ENCODE peak calls at places on chromosome 14, in four cellular contexts. H, E, W and N are unnamed samples.

GRCh38 chr14:96038920-96039632 is at the start of gene C14orf132:
- DNase-seq in W (peak), H (peak), E (peak), N (no peak)

GRCh38 chr14:97499790-97500481 is 702.8 kb downstream of the VRK1 start:
- DNase-seq in W (no peak), E (no peak), H (no peak), N (no peak)

GRCh38 chr14:34722723-34723545 is 8.5 kb upstream of the CFL2 start:
- DNase-seq in W (no peak), H (no peak), E (peak), N (no peak)

GRCh38 chr14:23252420-23253333 is 14.9 kb downstream of the RNF212B start:
- DNase-seq in W (no peak), E (no peak), H (no peak), N (no peak)

GRCh38 chr14:66965831-66966230 is 223.4 kb upstream of the GARIN2 start:
- DNase-seq in H (no peak), E (no peak), W (no peak), N (no peak)

GRCh38 chr14:66514206-66514605 is 6.3 kb downstream of the GPHN start:
- DNase-seq in E (no peak), W (no peak), H (no peak), N (no peak)

GRCh38 chr14:35161231-35161630 is 38.9 kb downstream of the PRORP start:
- DNase-seq in E (no peak), H (no peak), W (no peak), N (no peak)

GRCh38 chr14:64745511-64746041 is 41.4 kb downstream of the PLEKHG3 start:
- DNase-seq in E (no peak), H (no peak), W (no peak), N (no peak)

GRCh38 chr14:72416892-72417291 is 477.0 kb downstream of the DPF3 start:
- DNase-seq in W (no peak), E (peak), H (no peak), N (no peak)

GRCh38 chr14:90970167-90970600 is 90.3 kb downstream of the RPS6KA5 start:
- DNase-seq in W (no peak), H (no peak), E (peak), N (no peak)

GRCh38 chr14:101077511-101078074 is 174.1 kb upstream of the RTL1 start:
- DNase-seq in H (no peak), W (no peak), E (no peak), N (peak)

GRCh38 chr14:80954771-80955299 is 586 bp upstream of the TSHR start:
- DNase-seq in H (peak), W (peak), E (peak), N (peak)

GRCh38 chr14:102907303-102907844 is 15.1 kb upstream of the AMN start:
- DNase-seq in E (no peak), H (no peak), W (peak), N (no peak)

GRCh38 chr14:105200074-105200473 is 19.0 kb upstream of the NUDT14 start:
- DNase-seq in E (no peak), W (no peak), H (no peak), N (no peak)
- TF ChIP-seq CTCF in E (peak), W (no peak), H (no peak), N (no peak)

GRCh38 chr14:67982711-67983608 is 163.4 kb downstream of the RAD51B start:
- DNase-seq in H (no peak), E (no peak), W (no peak), N (no peak)

GRCh38 chr14:67973415-67973814 is 153.8 kb downstream of the RAD51B start:
- DNase-seq in H (no peak), E (no peak), W (no peak), N (no peak)

GRCh38 chr14:67971627-67972625 is 152.3 kb downstream of the RAD51B start:
- DNase-seq in E (no peak), W (no peak), H (no peak), N (no peak)

GRCh38 chr14:67975429-67975828 is 155.8 kb downstream of the RAD51B start:
- DNase-seq in W (no peak), E (no peak), H (no peak), N (no peak)

GRCh38 chr14:67977468-67978034 is 158.0 kb downstream of the RAD51B start:
- DNase-seq in E (peak), H (no peak), W (no peak), N (no peak)
- TF ChIP-seq CTCF in E (no peak), H (no peak), W (no peak), N (no peak)

GRCh38 chr14:76472199-76472723 is 96.3 kb downstream of the ESRRB start:
- DNase-seq in E (no peak), H (no peak), W (no peak), N (no peak)

GRCh38 chr14:76467843-76468242 is 91.9 kb downstream of the ESRRB start:
- DNase-seq in W (no peak), H (no peak), E (no peak), N (no peak)

DNA sequence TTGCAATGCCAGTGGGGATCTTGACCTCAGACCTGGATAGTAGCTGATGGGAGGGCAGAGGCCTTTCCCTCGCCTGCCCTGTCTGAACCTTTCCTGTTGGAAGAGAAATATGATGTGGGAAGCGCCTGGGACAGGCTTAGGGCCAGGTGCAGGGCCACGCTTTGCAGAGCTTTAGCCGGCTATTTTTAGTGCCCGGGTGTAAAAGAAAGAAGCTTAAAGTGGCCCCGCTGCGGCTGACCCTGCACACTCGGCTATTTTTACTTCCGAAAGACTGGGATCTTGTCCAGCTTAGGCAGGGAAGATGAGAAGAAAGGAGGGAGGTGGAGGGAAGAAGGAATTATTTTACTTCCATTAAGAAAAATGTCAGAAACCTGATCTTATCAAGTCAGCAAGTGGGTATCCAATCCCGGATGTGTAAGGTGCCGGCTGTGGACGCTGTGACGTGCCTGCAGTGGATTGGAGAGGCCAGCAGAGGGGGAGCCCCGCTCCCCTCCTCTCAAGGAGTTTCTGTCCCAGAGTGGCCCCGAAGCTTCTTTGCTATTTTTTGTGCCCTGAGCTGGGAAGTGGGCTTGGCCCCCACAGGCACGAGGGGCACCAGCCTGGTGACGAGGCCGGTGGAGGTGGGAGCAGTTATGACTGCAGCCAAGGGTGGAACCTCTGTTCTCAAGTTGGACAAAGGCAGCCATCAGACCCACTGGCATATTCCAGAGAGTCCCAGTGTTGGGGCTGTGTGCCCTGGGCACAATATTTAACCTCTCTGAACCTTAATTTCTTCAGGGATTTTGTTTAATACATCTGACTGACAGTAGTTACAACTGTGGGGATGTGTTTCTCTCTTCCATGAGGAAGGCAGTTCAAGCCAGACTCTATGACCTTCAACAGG is 97.7 kb downstream of the ESRRB start:
- DNase-seq in E (no peak), W (no peak), H (no peak), N (no peak)
- TF ChIP-seq CTCF in E (no peak), W (peak), H (no peak), N (no peak)

DNA sequence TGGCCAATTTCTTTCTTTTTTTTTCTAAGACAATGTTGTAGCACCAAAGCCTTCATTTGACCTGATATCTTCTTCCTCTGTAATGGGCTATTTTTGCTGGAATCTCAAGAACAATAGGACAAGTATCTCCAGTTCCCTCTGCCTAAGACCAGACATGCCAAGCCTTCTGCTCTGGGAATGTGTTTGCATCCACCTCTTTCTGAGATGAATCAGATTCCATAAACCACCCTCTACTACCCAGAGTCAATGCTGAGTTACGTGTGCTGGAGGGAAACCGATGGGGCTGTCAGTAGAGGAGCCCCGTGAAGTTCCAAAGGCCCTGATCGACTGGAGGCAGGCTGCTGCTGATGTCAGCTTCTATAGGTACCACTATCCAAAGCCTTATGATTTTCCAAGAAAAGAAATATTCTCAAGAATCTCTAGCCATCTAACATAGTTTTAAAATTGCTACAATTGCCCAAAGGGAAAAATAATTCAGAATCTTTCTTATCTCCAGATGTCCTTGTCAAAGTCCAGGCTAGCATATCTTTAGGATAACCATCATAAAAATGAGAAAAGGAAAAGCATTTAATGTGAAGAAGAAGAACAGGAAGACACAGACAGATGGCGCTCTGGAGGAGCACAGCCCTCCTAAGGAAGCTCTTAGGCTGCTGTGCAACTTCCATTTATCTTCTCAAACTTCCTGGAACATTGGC is 101.9 kb downstream of the SLC8A3 start:
- DNase-seq in H (no peak), W (no peak), E (peak), N (peak)
- TF ChIP-seq CTCF in H (no peak), W (peak), E (peak), N (peak)

GRCh38 chr14:51210594-51210993 is 29.5 kb upstream of the TMX1 start:
- DNase-seq in H (no peak), W (no peak), E (no peak), N (no peak)
- TF ChIP-seq CTCF in H (no peak), W (no peak), E (no peak), N (no peak)

GRCh38 chr14:37890095-37890494 is 294.7 kb downstream of the TTC6 start:
- DNase-seq in H (no peak), W (no peak), E (no peak), N (no peak)
- TF ChIP-seq CTCF in H (no peak), W (no peak), E (peak), N (peak)

DNA sequence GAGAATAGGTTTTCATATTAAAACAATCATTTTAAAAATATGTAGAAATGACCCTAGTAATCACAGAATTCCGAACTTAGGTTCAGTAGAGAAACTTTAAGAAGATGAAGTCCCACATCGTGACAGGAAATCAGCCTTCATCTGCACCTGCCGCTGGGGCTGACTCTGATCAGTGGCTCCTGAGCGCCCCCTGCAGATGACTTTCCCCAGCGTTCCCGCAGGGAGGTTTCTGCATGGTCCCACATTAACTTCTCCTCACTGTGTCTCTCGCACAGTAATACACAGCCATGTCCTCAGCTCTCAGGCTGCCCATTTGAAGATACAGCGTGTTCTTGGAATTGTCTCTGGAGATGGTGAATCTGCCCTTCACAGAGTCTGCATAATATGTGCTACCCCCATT is 1131.1 kb downstream of the TMEM121 start:
- DNase-seq in H (no peak), E (no peak), W (no peak), N (no peak)
- TF ChIP-seq CTCF in H (no peak), E (no peak), W (no peak), N (no peak)